ENCODE peak calls at places on chromosomes 5 and 9, in seven cellular contexts. O, E, F, K, C, X and V are unnamed samples.
A peak's percentile ranks its signal among the peaks of the same experiment; 100 is the strongest.

GRCh38 chr5:10081584-10081983 is 168.1 kb downstream of the ATPSCKMT start:
- DNase-seq in O (no peak), E (no peak), F (no peak), K (no peak), C (no peak), X (no peak), V (no peak)

GRCh38 chr5:50666261-50667078 is at the start of gene PARP8:
- DNase-seq in O (peak; percentile 83), E (no peak), F (no peak), K (peak; percentile 78), C (no peak), X (no peak), V (no peak)

GRCh38 chr5:113223831-113224604 is 210.8 kb downstream of the TSSK1B start:
- DNase-seq in O (no peak), E (no peak), F (no peak), K (peak; percentile 27), C (no peak), X (no peak), V (no peak)

GRCh38 chr9:20352531-20352930 is 269.8 kb downstream of the MLLT3 start:
- DNase-seq in O (no peak), E (no peak), F (no peak), K (no peak), C (no peak), X (no peak), V (no peak)

GRCh38 chr5:38423536-38424178 is 132.8 kb downstream of the LIFR start:
- DNase-seq in O (no peak), E (no peak), F (no peak), K (no peak), C (no peak), X (no peak), V (no peak)

GRCh38 chr5:137217599-137218200 is 281.4 kb downstream of the SPOCK1 start:
- DNase-seq in O (no peak), E (no peak), F (no peak), K (no peak), C (no peak), X (no peak), V (no peak)

GRCh38 chr5:78008356-78008967 is 232.3 kb upstream of the TBCA start:
- DNase-seq in O (peak; percentile 63), E (peak; percentile 31), F (no peak), K (no peak), C (peak; percentile 43), X (peak; percentile 48), V (peak; percentile 21)

GRCh38 chr9:79975471-79976316 is 403.9 kb downstream of the TLE4 start:
- DNase-seq in O (no peak), E (no peak), F (no peak), K (no peak), C (no peak), X (no peak), V (no peak)

GRCh38 chr5:138789771-138790242 is 36.6 kb downstream of the CTNNA1 start:
- DNase-seq in O (peak; percentile 52), E (peak; percentile 52), F (no peak), K (no peak), C (peak; percentile 17), X (peak; percentile 62), V (peak; percentile 37)

GRCh38 chr5:174259691-174260420 is 214.3 kb downstream of the NSG2 start:
- DNase-seq in O (no peak), E (no peak), F (no peak), K (no peak), C (no peak), X (no peak), V (no peak)

GRCh38 chr5:69024241-69024651 is 69.6 kb upstream of the SLC30A5 start:
- DNase-seq in O (peak; percentile 68), E (peak; percentile 58), F (no peak), K (peak; percentile 51), C (no peak), X (peak; percentile 80), V (peak; percentile 70)

GRCh38 chr9:16268037-16269010 is 602.1 kb downstream of the BNC2 start:
- DNase-seq in O (peak; percentile 76), E (no peak), F (no peak), K (no peak), C (no peak), X (no peak), V (no peak)

GRCh38 chr9:120655005-120655622 is 59.2 kb downstream of the MEGF9 start:
- DNase-seq in O (no peak), E (no peak), F (no peak), K (no peak), C (no peak), X (no peak), V (no peak)

GRCh38 chr5:78985407-78986223 is 505 bp upstream of the ARSB start:
- DNase-seq in O (peak; percentile 43), E (peak; percentile 100), F (no peak), K (no peak), C (no peak), X (peak; percentile 25), V (no peak)

GRCh38 chr5:175321927-175322532 is 122.0 kb downstream of the DRD1 start:
- DNase-seq in O (no peak), E (peak; percentile 28), F (no peak), K (peak; percentile 65), C (no peak), X (peak; percentile 59), V (peak; percentile 16)

GRCh38 chr5:1523793-1524480 is at the start of gene LPCAT1:
- DNase-seq in O (peak; percentile 97), E (peak; percentile 30), F (no peak), K (peak; percentile 88), C (no peak), X (peak; percentile 84), V (no peak)

GRCh38 chr5:65100846-65101678 is 332.3 kb downstream of the CWC27 start:
- DNase-seq in O (peak; percentile 72), E (peak; percentile 66), F (no peak), K (peak; percentile 78), C (peak; percentile 38), X (peak; percentile 66), V (peak; percentile 22)

GRCh38 chr5:56651893-56652292 is 163.5 kb upstream of the MAP3K1 start:
- DNase-seq in O (no peak), E (no peak), F (no peak), K (no peak), C (no peak), X (no peak), V (no peak)

GRCh38 chr5:177479774-177480173 is 6.3 kb upstream of the DBN1 start:
- DNase-seq in O (peak; percentile 75), E (no peak), F (no peak), K (no peak), C (no peak), X (no peak), V (no peak)

GRCh38 chr9:90960941-90961340 is 159.3 kb downstream of the SYK start:
- DNase-seq in O (no peak), E (no peak), F (no peak), K (no peak), C (no peak), X (no peak), V (no peak)

GRCh38 chr9:79896390-79896789 is 324.6 kb downstream of the TLE4 start:
- DNase-seq in O (no peak), E (no peak), F (no peak), K (no peak), C (no peak), X (no peak), V (no peak)

GRCh38 chr5:86885011-86885410 is 267.3 kb downstream of the COX7C start:
- DNase-seq in O (no peak), E (no peak), F (no peak), K (no peak), C (no peak), X (no peak), V (no peak)

GRCh38 chr5:103232393-103232999 is 26.1 kb upstream of the MACIR start:
- DNase-seq in O (peak; percentile 44), E (peak; percentile 41), F (no peak), K (no peak), C (peak; percentile 39), X (peak; percentile 52), V (peak; percentile 36)

GRCh38 chr9:37937403-37937802 is 33.5 kb upstream of the SLC25A51 start:
- DNase-seq in O (no peak), E (no peak), F (no peak), K (no peak), C (no peak), X (no peak), V (no peak)

GRCh38 chr9:75181748-75182147 is 93.4 kb downstream of the OSTF1 start:
- DNase-seq in O (no peak), E (no peak), F (no peak), K (no peak), C (peak; percentile 7), X (peak; percentile 29), V (peak; percentile 48)

GRCh38 chr9:133408042-133408441 is 9.8 kb downstream of the REXO4 start:
- DNase-seq in O (no peak), E (no peak), F (no peak), K (no peak), C (no peak), X (no peak), V (no peak)
- TF ChIP-seq SIN3A in O (no peak), E (no peak), F (no peak), K (no peak), C (no peak), X (no peak), V (no peak)

GRCh38 chr9:70802206-70802605 is 319.2 kb downstream of the TRPM3 start:
- DNase-seq in O (no peak), E (no peak), F (no peak), K (no peak), C (no peak), X (no peak), V (no peak)
- TF ChIP-seq SIN3A in O (no peak), E (no peak), F (no peak), K (no peak), C (no peak), X (no peak), V (no peak)

DNA sequence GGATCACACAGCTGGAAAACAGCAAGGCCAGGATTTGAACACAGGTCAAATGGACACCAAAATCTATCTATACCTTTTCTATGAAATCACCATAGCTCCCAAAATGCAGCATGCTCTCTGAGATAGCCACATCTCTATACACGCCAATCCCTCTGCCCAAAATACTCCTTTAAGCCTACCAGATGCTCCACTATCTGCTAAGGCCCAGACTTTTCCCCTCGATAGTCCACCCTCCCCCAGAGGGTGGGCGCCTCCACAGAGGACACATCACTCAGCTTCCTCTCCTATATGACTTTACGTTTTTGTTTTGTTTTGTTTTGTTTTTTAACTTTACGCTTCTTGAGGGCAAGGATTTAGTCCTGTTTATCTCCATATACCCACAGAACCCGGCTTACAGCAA is 46.8 kb downstream of the MTMR12 start:
- DNase-seq in O (no peak), E (no peak), F (no peak), K (no peak), C (no peak), X (peak; percentile 38), V (no peak)
- TF ChIP-seq SIN3A in O (no peak), E (no peak), F (no peak), K (no peak), C (no peak), X (no peak), V (no peak)

DNA sequence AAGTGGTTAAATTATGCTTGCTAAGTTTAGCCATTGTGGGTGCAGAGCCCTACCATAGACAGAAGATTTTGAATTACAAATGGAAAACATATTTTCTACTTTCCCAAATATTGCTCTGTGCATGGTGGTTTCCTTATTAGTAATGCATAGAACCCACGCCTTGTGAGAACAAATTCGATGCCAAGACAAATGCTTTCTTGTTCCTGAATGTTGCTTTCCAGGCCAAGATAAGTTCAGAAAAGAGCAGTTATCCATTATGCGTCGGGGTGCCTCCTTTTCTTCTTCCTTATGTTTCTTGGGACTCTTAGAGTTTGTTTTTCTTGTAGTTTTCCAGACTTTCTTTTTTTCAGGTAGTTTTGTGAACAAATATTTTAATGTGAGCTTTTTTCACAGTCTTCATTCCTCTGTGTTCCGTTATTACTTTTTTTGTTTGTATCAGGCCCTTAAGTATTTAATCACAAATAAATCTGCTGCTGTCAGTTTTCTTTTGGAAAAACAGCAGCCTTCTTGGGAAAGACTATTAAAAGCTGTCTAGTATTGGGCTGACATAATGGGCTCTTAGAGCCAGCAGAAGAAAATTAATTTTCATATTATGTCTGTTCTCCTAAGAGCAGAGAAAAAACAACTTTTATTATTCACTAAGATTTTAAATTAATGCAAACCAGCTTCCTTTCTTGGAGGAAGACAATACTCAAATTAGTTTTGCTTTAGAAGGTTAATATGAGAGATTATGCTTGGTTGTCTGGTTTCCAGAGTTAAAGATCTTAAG is 30.8 kb upstream of the GARNL3 start:
- DNase-seq in O (no peak), E (no peak), F (no peak), K (no peak), C (no peak), X (no peak), V (no peak)
- TF ChIP-seq SIN3A in O (no peak), E (no peak), F (no peak), K (no peak), C (no peak), X (no peak), V (no peak)